ENCODE peak calls at places on chromosomes 6 and 20, in four cellular contexts. O, Q, E and I are unnamed samples.

GRCh38 chr6:156807028-156807427 is 29.9 kb downstream of the ARID1B start:
- DNase-seq in E (no peak), Q (no peak), O (peak), I (no peak)

GRCh38 chr6:97069363-97069762 is 144.8 kb downstream of the KLHL32 start:
- DNase-seq in E (no peak), O (no peak), Q (no peak), I (no peak)

GRCh38 chr6:20572940-20573339 is 38.7 kb downstream of the CDKAL1 start:
- DNase-seq in O (no peak), Q (peak), E (no peak), I (no peak)

GRCh38 chr20:53735536-53736050 is 142.0 kb upstream of the ZNF217 start:
- DNase-seq in E (peak), O (no peak), Q (no peak), I (no peak)

GRCh38 chr6:24780206-24780605 is 5.5 kb downstream of the GMNN start:
- DNase-seq in O (no peak), E (no peak), Q (no peak), I (no peak)

GRCh38 chr6:132132911-132133639 is 181.9 kb upstream of the CCN2 start:
- DNase-seq in E (no peak), O (no peak), Q (no peak), I (no peak)

GRCh38 chr6:134351615-134352474 is 33.9 kb upstream of the SGK1 start:
- DNase-seq in E (no peak), O (no peak), Q (no peak), I (no peak)

GRCh38 chr6:109441069-109441816 is 719 bp downstream of the SMPD2 start:
- DNase-seq in Q (peak), E (peak), O (peak), I (no peak)

GRCh38 chr6:146790561-146791091 is 191.9 kb downstream of the ADGB start:
- DNase-seq in O (no peak), Q (no peak), E (no peak), I (no peak)

GRCh38 chr20:60048634-60049578 is 90.7 kb downstream of the CDH26 start:
- DNase-seq in O (no peak), Q (no peak), E (no peak), I (no peak)

GRCh38 chr6:101226677-101227135 is 166.8 kb upstream of the GRIK2 start:
- DNase-seq in Q (no peak), O (no peak), E (peak), I (no peak)

GRCh38 chr20:24236204-24236603 is 233.2 kb upstream of the SYNDIG1 start:
- DNase-seq in Q (peak), O (no peak), E (no peak), I (no peak)

GRCh38 chr20:37526839-37527637 is 638 bp downstream of the BLCAP start:
- DNase-seq in E (peak), Q (no peak), O (no peak), I (no peak)

GRCh38 chr20:32028647-32029372 is 18.6 kb downstream of the CCM2L start:
- DNase-seq in O (no peak), Q (no peak), E (no peak), I (no peak)

GRCh38 chr20:38435555-38435939 is 419 bp upstream of the SNHG17 start:
- DNase-seq in Q (no peak), E (no peak), O (no peak), I (no peak)

GRCh38 chr20:8431538-8432434 is 299.7 kb downstream of the PLCB1 start:
- DNase-seq in E (no peak), Q (peak), O (peak), I (no peak)

GRCh38 chr6:48472535-48472934 is 361.5 kb upstream of the PTCHD4 start:
- DNase-seq in Q (no peak), E (no peak), O (no peak), I (no peak)

GRCh38 chr6:119848706-119849105 is 499.1 kb upstream of the MAN1A1 start:
- DNase-seq in Q (no peak), O (no peak), E (no peak), I (no peak)

GRCh38 chr6:108712946-108713345 is 135.3 kb upstream of the ARMC2 start:
- DNase-seq in E (peak), O (no peak), Q (no peak), I (no peak)

GRCh38 chr6:41036188-41036587 is 2.8 kb downstream of the UNC5CL start:
- DNase-seq in Q (no peak), E (peak), O (no peak), I (no peak)

GRCh38 chr20:1618954-1619550 is 757 bp downstream of the SIRPB1 start:
- DNase-seq in O (no peak), E (no peak), Q (no peak), I (no peak)

GRCh38 chr6:88561034-88561973 is 395.2 kb upstream of the CNR1 start:
- DNase-seq in O (no peak), Q (no peak), E (no peak), I (no peak)

GRCh38 chr6:44253307-44254101 is 3.8 kb downstream of the SLC35B2 start:
- DNase-seq in O (peak), Q (no peak), E (peak), I (no peak)

GRCh38 chr20:35271904-35272303 is 6.0 kb downstream of the MMP24OS start:
- DNase-seq in E (no peak), Q (no peak), O (no peak), I (no peak)

GRCh38 chr6:131682427-131682826 is 18.8 kb downstream of the OR2A4 start:
- DNase-seq in Q (no peak), O (no peak), E (no peak), I (no peak)

GRCh38 chr6:45697605-45698004 is 318.1 kb downstream of the CLIC5 start:
- DNase-seq in Q (no peak), O (no peak), E (no peak), I (no peak)

GRCh38 chr6:137866200-137866913 is 702 bp upstream of the TNFAIP3 start:
- DNase-seq in Q (peak), E (no peak), O (peak), I (peak)

GRCh38 chr6:119720160-119720559 is 370.6 kb upstream of the MAN1A1 start:
- DNase-seq in E (no peak), O (no peak), Q (no peak), I (no peak)

GRCh38 chr20:44580581-44581268 is 1.7 kb upstream of the PKIG start:
- DNase-seq in E (no peak), Q (no peak), O (peak), I (no peak)

GRCh38 chr6:128599036-128599435 is 78.6 kb upstream of the PTPRK start:
- DNase-seq in E (no peak), O (no peak), Q (no peak), I (no peak)

GRCh38 chr6:110338820-110339470 is 19.2 kb downstream of the METTL24 start:
- DNase-seq in O (no peak), E (no peak), Q (no peak), I (no peak)

GRCh38 chr20:15740046-15740775 is 833.0 kb downstream of the KIF16B start:
- DNase-seq in O (no peak), E (no peak), Q (no peak), I (no peak)

GRCh38 chr20:8346898-8347297 is 214.8 kb downstream of the PLCB1 start:
- DNase-seq in Q (no peak), E (no peak), O (no peak), I (no peak)

GRCh38 chr6:163457637-163458561 is 43.4 kb downstream of the QKI start:
- DNase-seq in E (peak), Q (peak), O (peak), I (no peak)

GRCh38 chr6:3294921-3295871 is 36.4 kb downstream of the PSMG4 start:
- DNase-seq in O (peak), E (peak), Q (peak), I (no peak)
- TF ChIP-seq CTCF in O (peak), E (no peak), Q (no peak), I (no peak)

GRCh38 chr6:56669585-56669984 is 26.9 kb upstream of the DST start:
- DNase-seq in E (no peak), Q (no peak), O (no peak), I (no peak)
- TF ChIP-seq CTCF in E (no peak), Q (no peak), O (no peak), I (no peak)

GRCh38 chr20:20173269-20173668 is 120.9 kb downstream of the CFAP61 start:
- DNase-seq in O (no peak), E (no peak), Q (no peak), I (no peak)

DNA sequence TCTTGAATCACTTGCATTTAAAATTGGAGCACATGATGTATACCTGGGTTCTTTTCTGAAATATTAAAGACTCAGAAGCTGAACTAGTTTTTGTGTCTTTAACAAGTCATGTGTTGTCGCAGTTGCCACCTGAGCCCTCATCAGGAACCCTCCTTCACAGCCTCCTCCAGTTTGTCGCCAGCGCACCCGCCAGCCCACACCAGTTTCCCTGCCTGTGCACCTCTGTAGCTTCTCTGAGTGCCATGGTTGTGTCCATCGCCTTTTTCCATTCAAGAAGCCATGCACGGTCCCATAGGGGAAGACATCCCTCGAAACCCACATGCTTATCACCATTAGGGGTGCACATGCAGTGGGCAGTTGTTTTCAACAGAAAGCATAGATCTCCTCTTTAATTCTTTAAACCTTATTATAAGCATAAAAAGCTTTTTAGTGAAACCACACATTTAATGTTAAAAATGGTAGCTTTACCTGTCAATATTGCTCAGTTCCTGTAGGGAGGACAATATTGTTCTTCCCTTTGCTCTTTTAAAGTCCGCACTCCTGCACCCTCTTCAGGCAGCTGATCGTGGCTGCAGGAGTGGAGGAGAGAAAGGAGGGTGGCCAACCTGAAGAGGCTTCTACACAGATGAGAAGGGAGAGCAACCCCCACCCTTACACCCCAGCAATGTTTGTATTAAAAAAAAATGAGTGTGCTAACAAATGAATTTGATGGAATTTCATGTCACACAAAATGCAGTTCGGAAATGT is 121.9 kb downstream of the CFAP61 start:
- DNase-seq in E (no peak), O (no peak), Q (no peak), I (no peak)
- TF ChIP-seq CTCF in E (no peak), O (no peak), Q (no peak), I (no peak)

DNA sequence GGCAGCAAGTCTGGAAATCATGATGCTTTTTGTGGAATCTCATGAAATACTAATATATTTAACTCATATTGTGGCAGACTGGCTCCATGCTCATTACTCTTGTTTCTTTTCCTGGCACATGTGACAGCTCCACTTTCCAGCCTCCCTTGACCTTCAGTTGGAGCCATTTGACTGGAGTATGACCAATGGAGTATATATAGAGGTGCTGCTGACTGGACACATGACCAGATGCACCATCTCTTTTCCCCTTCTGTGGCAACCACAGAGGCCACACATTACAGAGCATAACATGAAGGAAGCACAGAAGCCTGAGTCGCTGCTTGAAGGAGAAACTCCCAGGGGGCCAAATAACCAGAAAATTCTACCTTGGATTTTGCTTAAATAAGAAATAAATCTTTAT is 77.4 kb downstream of the MKKS start:
- DNase-seq in O (no peak), E (no peak), Q (no peak), I (no peak)
- TF ChIP-seq CTCF in O (no peak), E (no peak), Q (no peak), I (no peak)

DNA sequence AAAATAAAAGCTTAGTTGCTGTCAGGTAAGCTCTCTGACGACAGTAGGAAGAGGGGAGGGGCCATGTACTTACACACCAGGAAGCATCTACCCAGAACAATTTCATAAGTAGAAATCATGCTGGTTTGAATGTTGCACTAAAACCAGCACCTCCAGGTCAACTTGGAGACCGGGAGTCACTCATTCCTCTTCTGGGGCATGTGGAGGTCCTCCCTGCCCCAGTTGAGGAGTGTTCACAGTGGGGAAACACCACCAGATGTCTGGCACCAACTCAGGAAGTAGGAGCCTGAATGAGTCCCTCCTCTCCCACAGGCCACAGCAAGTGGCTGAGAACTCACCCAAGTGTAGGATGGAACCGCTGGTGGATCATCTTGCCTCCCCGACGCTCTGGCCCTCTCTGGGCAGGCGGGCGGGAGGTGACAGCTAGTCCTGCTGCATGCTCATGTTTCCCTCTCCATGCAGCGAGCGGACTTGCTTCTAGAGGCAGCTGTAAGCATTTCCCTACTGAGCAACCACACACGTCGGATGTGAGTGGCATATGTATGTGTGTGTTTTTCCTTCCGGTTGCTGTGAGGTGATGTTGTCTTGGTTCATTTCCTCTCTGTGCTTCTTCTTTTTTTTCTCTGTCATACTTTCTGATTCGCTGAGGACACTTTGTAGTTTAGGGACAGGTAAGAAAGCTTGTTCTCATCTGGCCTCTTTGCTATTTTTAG is 149.5 kb upstream of the NEDD9 start:
- DNase-seq in Q (no peak), E (no peak), O (no peak), I (peak)
- TF ChIP-seq CTCF in Q (no peak), E (no peak), O (no peak), I (no peak)

GRCh38 chr20:50743087-50743486 is 11.7 kb downstream of the PARD6B start:
- DNase-seq in Q (no peak), E (no peak), O (no peak), I (no peak)

GRCh38 chr20:50745634-50746137 is 14.3 kb downstream of the PARD6B start:
- DNase-seq in O (no peak), E (no peak), Q (no peak), I (no peak)

GRCh38 chr20:50746138-50746940 is 15.0 kb downstream of the PARD6B start:
- DNase-seq in O (no peak), Q (no peak), E (peak), I (no peak)

GRCh38 chr20:50747275-50747674 is 15.9 kb downstream of the PARD6B start:
- DNase-seq in E (no peak), Q (no peak), O (no peak), I (no peak)

DNA sequence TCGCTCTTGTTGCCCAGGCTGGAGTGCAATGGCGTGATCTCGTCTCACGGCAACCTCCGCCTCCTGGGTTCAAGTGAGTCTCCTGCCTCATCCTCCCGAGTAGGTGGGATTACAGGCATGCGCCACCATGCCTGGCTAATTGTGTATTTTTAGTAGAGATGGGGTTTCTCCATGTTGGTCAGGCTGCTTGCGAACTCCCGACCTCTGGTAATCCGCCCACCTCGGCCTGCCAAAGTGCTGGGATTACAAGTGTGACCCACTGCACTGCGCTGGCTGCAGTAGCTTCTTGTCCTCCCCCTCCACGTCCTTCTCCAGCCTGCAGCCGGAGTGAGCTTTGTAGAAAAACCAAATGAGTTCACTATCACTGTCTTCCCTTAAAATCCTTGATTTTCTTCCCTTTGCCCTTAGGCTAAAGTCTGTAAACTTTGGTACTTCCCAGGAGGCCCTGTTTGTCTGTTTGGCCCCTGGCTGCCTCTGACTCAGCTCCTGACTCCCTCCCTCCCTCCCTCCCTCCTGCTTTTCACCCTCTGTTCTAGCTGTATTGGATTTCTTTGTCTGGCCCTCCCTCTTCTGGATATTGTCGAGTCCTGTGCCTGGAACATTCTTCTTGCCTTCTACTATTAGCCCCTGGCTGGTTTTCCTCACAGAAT is 12.9 kb downstream of the PARD6B start:
- DNase-seq in O (peak), Q (peak), E (peak), I (no peak)
- TF ChIP-seq CTCF in O (peak), Q (peak), E (no peak), I (no peak)

DNA sequence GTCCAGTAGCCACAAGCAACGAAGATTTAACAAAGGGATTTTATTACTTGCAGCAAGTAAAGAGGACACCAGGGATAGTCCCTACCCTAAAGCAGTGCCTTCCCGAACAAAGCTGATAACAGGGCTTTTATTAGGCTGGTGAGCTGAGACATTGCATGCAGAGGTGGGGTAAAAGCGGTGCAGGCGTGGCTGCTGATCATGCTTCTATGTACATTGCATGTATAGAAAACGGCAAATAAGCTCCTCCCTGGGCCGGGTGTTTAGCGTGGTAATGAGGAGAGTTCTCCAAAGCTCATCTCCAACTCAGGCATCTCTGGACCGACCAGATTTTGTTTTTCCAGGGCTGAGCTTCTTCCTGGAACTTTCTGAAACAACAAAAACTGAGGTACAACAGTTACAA is 83.5 kb upstream of the CDH4 start:
- DNase-seq in Q (no peak), E (no peak), O (no peak), I (no peak)
- TF ChIP-seq CTCF in Q (no peak), E (no peak), O (no peak), I (no peak)